ENCODE peak calls at places on chromosomes 3 and 15, in nine cellular contexts. B is GM19239, N is NCI-H187 treated with DMSO at 0.1 percent for 48 hours, Y is lung microvascular endothelial cell, I is omental fat pad, R is A172, F is cardiac fibroblast, W is hypothalamus, T is neuronal stem cell. Q is an unnamed sample.
A peak's percentile ranks its signal among the peaks of the same experiment; 100 is the strongest.

GRCh38 chr3:100561459-100562158 is 47.8 kb upstream of the ADGRG7 start:
- DNase-seq in B (no peak), N (no peak), Y (peak; percentile 2), I (no peak), R (no peak), F (peak; percentile 77), W (no peak), T (no peak), Q (no peak)

GRCh38 chr3:13501056-13501455 is 20.9 kb downstream of the HDAC11 start:
- DNase-seq in B (no peak), N (no peak), Y (no peak), I (no peak), R (no peak), F (no peak), W (no peak), T (no peak), Q (no peak)

GRCh38 chr15:69226028-69226355 is 65.6 kb downstream of the GLCE start:
- DNase-seq in B (no peak), N (no peak), Y (no peak), I (no peak), R (no peak), F (no peak), W (no peak), T (no peak), Q (no peak)

GRCh38 chr3:156489462-156489911 is 65.4 kb downstream of the SSR3 start:
- DNase-seq in B (no peak), N (no peak), Y (no peak), I (no peak), R (peak; percentile 30), F (peak; percentile 52), W (no peak), T (no peak), Q (no peak)

GRCh38 chr3:167844528-167844927 is 109.0 kb downstream of the SERPINI1 start:
- DNase-seq in B (no peak), N (no peak), Y (no peak), I (no peak), R (no peak), F (no peak), W (no peak), T (no peak), Q (no peak)

GRCh38 chr3:34132069-34132677 is 333.7 kb downstream of the PDCD6IP start:
- DNase-seq in B (no peak), N (no peak), Y (no peak), I (no peak), R (no peak), F (peak; percentile 14), W (no peak), T (no peak), Q (no peak)

GRCh38 chr3:47047673-47048072 is 68.2 kb downstream of the NBEAL2 start:
- DNase-seq in B (no peak), N (no peak), Y (peak; percentile 19), I (no peak), R (no peak), F (no peak), W (no peak), T (no peak), Q (no peak)

GRCh38 chr3:47425959-47426358 is 45.1 kb downstream of the PTPN23 start:
- DNase-seq in B (no peak), N (no peak), Y (no peak), I (no peak), R (no peak), F (no peak), W (no peak), T (no peak), Q (no peak)

GRCh38 chr3:127043041-127043641 is 60.2 kb downstream of the PLXNA1 start:
- DNase-seq in B (no peak), N (no peak), Y (no peak), I (no peak), R (peak; percentile 62), F (peak; percentile 13), W (no peak), T (no peak), Q (peak; percentile 53)

GRCh38 chr3:11201246-11202024 is 47.1 kb downstream of the HRH1 start:
- DNase-seq in B (no peak), N (no peak), Y (peak; percentile 71), I (no peak), R (peak; percentile 88), F (peak; percentile 76), W (no peak), T (no peak), Q (no peak)

GRCh38 chr3:136994772-136995516 is 37.2 kb downstream of the IL20RB start:
- DNase-seq in B (no peak), N (no peak), Y (peak; percentile 94), I (peak; percentile 63), R (peak; percentile 16), F (peak; percentile 99), W (peak; percentile 4), T (no peak), Q (peak; percentile 87)

GRCh38 chr15:74399100-74399499 is 31.7 kb upstream of the CYP11A1 start:
- DNase-seq in B (no peak), N (no peak), Y (no peak), I (no peak), R (no peak), F (no peak), W (no peak), T (no peak), Q (no peak)

GRCh38 chr15:34318277-34319079 is 19.1 kb downstream of the SLC12A6 start:
- DNase-seq in B (no peak), N (peak; percentile 28), Y (peak; percentile 57), I (no peak), R (peak; percentile 55), F (peak; percentile 80), W (no peak), T (peak; percentile 18), Q (peak; percentile 75)

GRCh38 chr3:38327335-38328009 is 19.1 kb upstream of the XYLB start:
- DNase-seq in B (no peak), N (no peak), Y (no peak), I (no peak), R (peak; percentile 79), F (peak; percentile 33), W (no peak), T (no peak), Q (no peak)

GRCh38 chr3:33063651-33064051 is 33.3 kb downstream of the GLB1 start:
- DNase-seq in B (no peak), N (no peak), Y (no peak), I (no peak), R (peak; percentile 42), F (peak; percentile 21), W (no peak), T (no peak), Q (no peak)

GRCh38 chr3:124557-125179 is 71.9 kb upstream of the CHL1 start:
- DNase-seq in B (no peak), N (no peak), Y (no peak), I (no peak), R (no peak), F (no peak), W (no peak), T (no peak), Q (no peak)

GRCh38 chr3:160661660-160662059 is 15.3 kb upstream of the ARL14 start:
- DNase-seq in B (no peak), N (peak; percentile 65), Y (no peak), I (no peak), R (no peak), F (no peak), W (no peak), T (peak; percentile 73), Q (no peak)

GRCh38 chr3:195388380-195388779 is 54.4 kb downstream of the ACAP2 start:
- DNase-seq in B (no peak), N (no peak), Y (no peak), I (no peak), R (no peak), F (no peak), W (no peak), T (no peak), Q (peak; percentile 41)

GRCh38 chr15:34122771-34123183 is 20.9 kb downstream of the PGBD4 start:
- DNase-seq in B (no peak), N (no peak), Y (peak; percentile 11), I (no peak), R (peak; percentile 76), F (peak; percentile 81), W (no peak), T (no peak), Q (no peak)

GRCh38 chr3:46899151-46900006 is 21.9 kb downstream of the PTH1R start:
- DNase-seq in B (no peak), N (no peak), Y (no peak), I (no peak), R (no peak), F (no peak), W (no peak), T (no peak), Q (no peak)

GRCh38 chr3:134002326-134002725 is 27.4 kb downstream of the SLCO2A1 start:
- DNase-seq in B (no peak), N (no peak), Y (no peak), I (no peak), R (peak; percentile 6), F (peak; percentile 59), W (no peak), T (no peak), Q (no peak)

GRCh38 chr15:85542895-85543331 is 162.5 kb downstream of the AKAP13 start:
- DNase-seq in B (no peak), N (no peak), Y (no peak), I (no peak), R (no peak), F (no peak), W (no peak), T (no peak), Q (no peak)

GRCh38 chr3:13552855-13553652 is 4.1 kb downstream of the FBLN2 start:
- DNase-seq in B (no peak), N (no peak), Y (peak; percentile 43), I (no peak), R (no peak), F (no peak), W (no peak), T (no peak), Q (no peak)